ENCODE peak calls at places on chromosomes 3 and 15, in four cellular contexts. One of them, this sample, is unnamed.

GRCh38 chr3:153163349-153164008 is 1.5 kb downstream of the RAP2B start:
- DNase-seq in HCT116: no peak
- DNase-seq in K562: no peak
- DNase-seq in HepG2: no peak
- DNase-seq in this sample: no peak

GRCh38 chr3:178709047-178709446 is 172.8 kb downstream of the KCNMB2 start:
- DNase-seq in HCT116: no peak
- DNase-seq in K562: no peak
- DNase-seq in HepG2: no peak
- DNase-seq in this sample: no peak

GRCh38 chr15:82313446-82313845 is 35.8 kb downstream of the GOLGA6L10 start:
- DNase-seq in HCT116: no peak
- DNase-seq in K562: no peak
- DNase-seq in HepG2: no peak
- DNase-seq in this sample: no peak

GRCh38 chr15:42508263-42508690 is 12.8 kb downstream of the SNAP23 start:
- DNase-seq in HCT116: no peak
- DNase-seq in K562: peak
- DNase-seq in HepG2: no peak
- DNase-seq in this sample: no peak

GRCh38 chr3:170054204-170054603 is 16.4 kb downstream of the GPR160 start:
- DNase-seq in HCT116: no peak
- DNase-seq in K562: no peak
- DNase-seq in HepG2: no peak
- DNase-seq in this sample: no peak

GRCh38 chr3:40490916-40491315 is 14.0 kb downstream of the ZNF619 start:
- DNase-seq in HCT116: no peak
- DNase-seq in K562: no peak
- DNase-seq in HepG2: no peak
- DNase-seq in this sample: no peak

GRCh38 chr15:69852482-69853275 is 245.0 kb downstream of the TLE3 start:
- DNase-seq in HCT116: no peak
- DNase-seq in K562: no peak
- DNase-seq in HepG2: no peak
- DNase-seq in this sample: no peak

GRCh38 chr3:160968731-160969130 is 136.4 kb downstream of the B3GALNT1 start:
- DNase-seq in HCT116: no peak
- DNase-seq in K562: no peak
- DNase-seq in HepG2: no peak
- DNase-seq in this sample: no peak

GRCh38 chr3:71817262-71817661 is 32.3 kb upstream of the PROK2 start:
- DNase-seq in HCT116: no peak
- DNase-seq in K562: no peak
- DNase-seq in HepG2: no peak
- DNase-seq in this sample: no peak

GRCh38 chr15:90519688-90520087 is 10.0 kb upstream of the CRTC3 start:
- DNase-seq in HCT116: no peak
- DNase-seq in K562: no peak
- DNase-seq in HepG2: no peak
- DNase-seq in this sample: no peak

GRCh38 chr3:123586131-123586530 is 1.3 kb upstream of the HACD2 start:
- DNase-seq in HCT116: peak
- DNase-seq in K562: peak
- DNase-seq in HepG2: peak
- DNase-seq in this sample: no peak

GRCh38 chr3:57130426-57131209 is 34.5 kb downstream of the IL17RD start:
- DNase-seq in HCT116: no peak
- DNase-seq in K562: no peak
- DNase-seq in HepG2: no peak
- DNase-seq in this sample: no peak

GRCh38 chr3:171354049-171354705 is 106.0 kb downstream of the TNIK start:
- DNase-seq in HCT116: peak
- DNase-seq in K562: no peak
- DNase-seq in HepG2: no peak
- DNase-seq in this sample: no peak

GRCh38 chr3:171168086-171168485 is 141.6 kb upstream of the SLC2A2 start:
- DNase-seq in HCT116: no peak
- DNase-seq in K562: no peak
- DNase-seq in HepG2: peak
- DNase-seq in this sample: no peak

GRCh38 chr3:133868166-133868565 is 27.5 kb downstream of the RAB6B start:
- DNase-seq in HCT116: no peak
- DNase-seq in K562: no peak
- DNase-seq in HepG2: no peak
- DNase-seq in this sample: no peak
- TF ChIP-seq YY1 in HCT116: no peak
- TF ChIP-seq YY1 in K562: no peak
- TF ChIP-seq YY1 in HepG2: no peak
- TF ChIP-seq YY1 in this sample: no peak

DNA sequence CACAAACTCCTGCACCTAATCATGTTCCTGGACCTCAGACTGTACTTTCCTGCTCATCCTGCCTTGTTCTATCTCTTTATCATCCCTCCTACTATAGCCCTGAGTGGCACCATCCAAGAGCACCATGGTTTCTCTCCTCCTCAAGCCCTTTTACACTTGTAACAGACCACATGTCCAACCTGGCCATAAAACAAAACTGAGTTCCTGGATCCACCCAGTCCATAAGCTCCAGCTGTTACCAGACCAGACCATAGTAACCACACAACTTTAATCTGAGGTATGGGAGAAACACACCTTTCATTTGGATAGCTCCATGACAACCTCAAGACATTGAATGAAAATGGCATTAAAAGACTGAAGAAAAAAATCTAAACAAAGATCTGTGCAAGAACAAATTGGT is 9.1 kb downstream of the TM4SF18 start:
- DNase-seq in HCT116: no peak
- DNase-seq in K562: no peak
- DNase-seq in HepG2: no peak
- DNase-seq in this sample: no peak
- TF ChIP-seq ATF3 in HCT116: no peak
- TF ChIP-seq ATF3 in K562: no peak
- TF ChIP-seq ATF3 in HepG2: no peak
- TF ChIP-seq ATF3 in this sample: no peak

DNA sequence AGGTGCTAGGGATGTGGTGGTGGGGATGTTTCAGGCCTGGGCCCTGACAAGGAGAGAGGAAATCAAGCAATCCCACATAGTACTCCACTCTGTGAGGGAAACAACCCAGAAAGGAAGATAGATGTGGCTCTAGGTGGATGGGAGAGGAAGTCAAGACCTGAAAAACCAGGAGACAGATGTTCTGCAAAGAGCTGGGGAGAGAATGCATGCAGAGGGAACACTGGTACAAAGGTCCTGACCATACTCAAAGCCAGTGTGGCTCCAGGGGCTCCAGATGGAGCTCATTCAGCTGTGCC is 15.7 kb upstream of the VILL start:
- DNase-seq in HCT116: no peak
- DNase-seq in K562: no peak
- DNase-seq in HepG2: no peak
- DNase-seq in this sample: no peak
- TF ChIP-seq ZBTB33 in HCT116: no peak
- TF ChIP-seq ZBTB33 in K562: no peak
- TF ChIP-seq ZBTB33 in HepG2: no peak
- TF ChIP-seq ZBTB33 in this sample: no peak

DNA sequence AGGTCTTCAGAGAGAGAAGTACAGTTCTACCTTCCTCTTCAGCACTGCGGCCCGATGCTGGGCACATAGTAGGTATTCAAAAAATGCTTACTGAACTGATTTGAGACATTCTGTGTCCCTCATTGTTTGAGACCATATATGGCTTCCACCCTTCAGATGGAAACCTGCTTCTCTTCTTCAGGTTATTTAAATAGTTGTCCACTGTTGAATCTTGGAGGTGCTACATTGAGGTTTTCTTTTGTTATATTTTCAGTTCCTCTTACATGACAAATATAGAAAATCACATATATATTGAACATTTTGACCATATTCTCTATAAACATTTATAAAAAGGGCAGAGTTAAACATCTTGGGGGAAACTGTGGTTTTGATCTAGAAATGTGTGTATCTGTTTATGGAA is 200.2 kb upstream of the LRRC3B start:
- DNase-seq in HCT116: no peak
- DNase-seq in K562: no peak
- DNase-seq in HepG2: no peak
- DNase-seq in this sample: no peak
- TF ChIP-seq YY1 in HCT116: no peak
- TF ChIP-seq YY1 in K562: no peak
- TF ChIP-seq YY1 in HepG2: no peak
- TF ChIP-seq YY1 in this sample: no peak

GRCh38 chr3:68089572-68089991 is 435.2 kb upstream of the SUCLG2 start:
- DNase-seq in HCT116: no peak
- DNase-seq in K562: no peak
- DNase-seq in HepG2: no peak
- DNase-seq in this sample: no peak
- TF ChIP-seq ATF3 in HCT116: no peak
- TF ChIP-seq ATF3 in K562: no peak
- TF ChIP-seq ATF3 in HepG2: no peak
- TF ChIP-seq ATF3 in this sample: no peak

GRCh38 chr3:106206165-106206564 is 337.4 kb upstream of the CBLB start:
- DNase-seq in HCT116: no peak
- DNase-seq in K562: no peak
- DNase-seq in HepG2: no peak
- DNase-seq in this sample: peak
- TF ChIP-seq ZBTB33 in HCT116: no peak
- TF ChIP-seq ZBTB33 in K562: no peak
- TF ChIP-seq ZBTB33 in HepG2: no peak
- TF ChIP-seq ZBTB33 in this sample: no peak

DNA sequence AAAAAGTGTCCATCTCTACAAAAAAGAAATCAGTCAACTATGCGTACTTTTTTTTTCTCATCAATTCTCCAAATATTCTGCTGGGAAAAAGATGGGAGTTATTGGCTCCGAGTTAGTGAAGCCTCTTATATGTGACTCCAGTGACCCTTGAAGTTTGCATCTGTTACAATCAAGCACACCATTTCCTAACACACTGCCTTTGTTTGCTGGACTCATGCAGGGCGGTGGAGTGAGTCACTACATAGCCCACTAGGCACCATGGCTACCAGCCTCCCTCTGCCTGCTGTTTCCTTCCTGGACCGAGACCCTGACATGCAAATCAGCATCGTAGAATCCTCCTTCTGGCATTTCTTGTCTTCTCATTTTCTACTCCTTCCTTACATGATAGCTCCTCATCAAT is 101.0 kb upstream of the PTX3 start:
- DNase-seq in HCT116: no peak
- DNase-seq in K562: no peak
- DNase-seq in HepG2: no peak
- DNase-seq in this sample: no peak
- TF ChIP-seq YY1 in HCT116: no peak
- TF ChIP-seq YY1 in K562: no peak
- TF ChIP-seq YY1 in HepG2: no peak
- TF ChIP-seq YY1 in this sample: no peak

DNA sequence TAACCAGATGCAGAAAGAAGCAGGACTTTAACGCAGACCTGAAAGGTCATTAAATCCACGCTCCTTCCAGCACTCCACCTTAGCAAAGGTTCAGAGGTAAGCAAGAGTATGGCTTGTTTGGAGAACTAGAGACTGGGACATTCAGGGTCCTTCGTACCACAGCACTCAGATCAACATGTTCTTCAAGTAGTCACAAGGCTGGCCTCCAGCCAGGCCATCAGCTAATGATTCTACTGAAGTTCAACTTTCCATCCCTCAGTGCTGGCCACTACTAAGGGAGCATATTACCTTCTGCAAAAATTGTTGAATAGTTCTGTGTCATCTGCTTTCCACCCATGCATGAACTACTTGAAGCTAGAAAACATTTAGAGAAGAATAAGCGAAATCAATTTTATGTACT is 17.6 kb downstream of the CD200R1L start:
- DNase-seq in HCT116: no peak
- DNase-seq in K562: no peak
- DNase-seq in HepG2: no peak
- DNase-seq in this sample: no peak
- TF ChIP-seq ATF3 in HCT116: no peak
- TF ChIP-seq ATF3 in K562: no peak
- TF ChIP-seq ATF3 in HepG2: no peak
- TF ChIP-seq ATF3 in this sample: no peak

DNA sequence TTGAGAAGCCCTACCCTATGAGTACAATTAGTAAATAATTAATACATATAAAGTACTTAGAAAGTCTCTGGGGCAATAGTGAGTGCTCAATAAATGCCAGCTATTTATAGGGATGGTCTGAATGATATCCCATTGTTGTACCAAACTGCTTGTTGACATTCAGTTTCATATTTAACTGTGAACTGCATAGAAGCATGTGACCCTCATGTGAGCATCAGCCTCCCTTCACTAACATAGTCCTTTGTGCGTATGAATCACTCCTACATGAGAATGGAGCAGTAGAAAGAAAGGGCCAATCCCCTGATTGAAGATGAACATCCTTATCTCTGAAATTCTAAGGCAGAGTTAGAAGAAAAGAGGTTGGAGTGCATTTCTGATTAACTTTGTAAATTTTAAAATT is 68.7 kb upstream of the ATP10A start:
- DNase-seq in HCT116: no peak
- DNase-seq in K562: no peak
- DNase-seq in HepG2: no peak
- DNase-seq in this sample: no peak
- TF ChIP-seq ZBTB33 in HCT116: no peak
- TF ChIP-seq ZBTB33 in K562: no peak
- TF ChIP-seq ZBTB33 in HepG2: no peak
- TF ChIP-seq ZBTB33 in this sample: no peak

GRCh38 chr15:41507820-41508290 is 5.8 kb downstream of the LTK start:
- DNase-seq in HCT116: no peak
- DNase-seq in K562: no peak
- DNase-seq in HepG2: no peak
- DNase-seq in this sample: no peak
- TF ChIP-seq YY1 in HCT116: no peak
- TF ChIP-seq YY1 in K562: no peak
- TF ChIP-seq YY1 in HepG2: no peak
- TF ChIP-seq YY1 in this sample: no peak

This sample was measured in GM12878.